ENCODE peak calls at places on chromosomes 6 and 20, in six cellular contexts. Y, V, I, L, T and O are unnamed samples.

GRCh38 chr6:2999005-2999620 is 581 bp upstream of the NQO2 start:
- DNase-seq in Y (peak), V (no peak), I (peak), L (peak), T (peak), O (peak)

GRCh38 chr6:167580512-167580911 is 246.2 kb upstream of the AFDN start:
- DNase-seq in Y (no peak), V (no peak), I (no peak), L (no peak), T (no peak), O (no peak)

GRCh38 chr6:82875573-82876185 is 190.0 kb downstream of the UBE3D start:
- DNase-seq in Y (peak), V (peak), I (no peak), L (peak), T (peak), O (peak)

GRCh38 chr6:98845201-98846020 is 11.0 kb downstream of the POU3F2 start:
- DNase-seq in Y (peak), V (peak), I (peak), L (peak), T (peak), O (peak)

GRCh38 chr20:2080532-2081224 is 20.9 kb upstream of the STK35 start:
- DNase-seq in Y (no peak), V (no peak), I (no peak), L (no peak), T (no peak), O (no peak)

GRCh38 chr6:110188791-110189190 is 8.6 kb downstream of the CDC40 start:
- DNase-seq in Y (no peak), V (no peak), I (no peak), L (peak), T (peak), O (peak)

GRCh38 chr6:116514103-116514502 is 2.7 kb downstream of the CALHM5 start:
- DNase-seq in Y (no peak), V (no peak), I (no peak), L (no peak), T (no peak), O (no peak)

GRCh38 chr20:18056174-18057105 is 1.3 kb downstream of the OVOL2 start:
- DNase-seq in Y (no peak), V (no peak), I (peak), L (no peak), T (peak), O (peak)

GRCh38 chr6:37171141-37171969 is 1.4 kb downstream of the PIM1 start:
- DNase-seq in Y (no peak), V (no peak), I (peak), L (peak), T (peak), O (peak)

GRCh38 chr6:75751443-75751842 is 2.4 kb downstream of the MYO6 start:
- DNase-seq in Y (no peak), V (no peak), I (no peak), L (peak), T (peak), O (peak)

GRCh38 chr6:157410088-157410487 is 29.1 kb downstream of the ZDHHC14 start:
- DNase-seq in Y (no peak), V (no peak), I (no peak), L (peak), T (peak), O (peak)

GRCh38 chr20:61525781-61526431 is 273.8 kb downstream of the CDH4 start:
- DNase-seq in Y (no peak), V (no peak), I (peak), L (peak), T (peak), O (peak)

GRCh38 chr6:90658497-90658896 is 71.6 kb upstream of the MAP3K7 start:
- DNase-seq in Y (no peak), V (no peak), I (no peak), L (no peak), T (no peak), O (no peak)

GRCh38 chr6:44245912-44246662 is 814 bp upstream of the HSP90AB1 start:
- DNase-seq in Y (no peak), V (peak), I (peak), L (peak), T (peak), O (peak)

GRCh38 chr6:38012573-38012972 is 193.0 kb downstream of the ZFAND3 start:
- DNase-seq in Y (peak), V (peak), I (no peak), L (peak), T (peak), O (peak)

GRCh38 chr6:113723182-113723581 is 134.0 kb upstream of the MARCKS start:
- DNase-seq in Y (no peak), V (no peak), I (no peak), L (peak), T (no peak), O (peak)

GRCh38 chr6:19465240-19465639 is 371.9 kb upstream of the ID4 start:
- DNase-seq in Y (no peak), V (no peak), I (no peak), L (no peak), T (no peak), O (no peak)

GRCh38 chr20:310645-311044 is 13.3 kb downstream of the ZCCHC3 start:
- DNase-seq in Y (no peak), V (no peak), I (no peak), L (no peak), T (no peak), O (no peak)

GRCh38 chr6:113879186-113880096 is 22.3 kb downstream of the MARCKS start:
- DNase-seq in Y (peak), V (peak), I (no peak), L (peak), T (peak), O (peak)

GRCh38 chr6:34391023-34391485 is 1.4 kb downstream of the NUDT3 start:
- DNase-seq in Y (peak), V (peak), I (no peak), L (peak), T (peak), O (peak)

GRCh38 chr20:49601153-49601924 is 33.4 kb upstream of the PTGIS start:
- DNase-seq in Y (no peak), V (no peak), I (no peak), L (no peak), T (no peak), O (no peak)

GRCh38 chr6:21992178-21992967 is 304.5 kb downstream of the PRL start:
- DNase-seq in Y (peak), V (no peak), I (no peak), L (peak), T (peak), O (peak)

GRCh38 chr6:14412026-14412425 is 294.5 kb downstream of the CD83 start:
- DNase-seq in Y (no peak), V (no peak), I (no peak), L (no peak), T (peak), O (no peak)

GRCh38 chr6:25706314-25707014 is 48.1 kb upstream of the SLC17A4 start:
- DNase-seq in Y (no peak), V (no peak), I (no peak), L (no peak), T (no peak), O (peak)

GRCh38 chr6:19836799-19837510 is at the start of gene ID4:
- DNase-seq in Y (peak), V (peak), I (peak), L (peak), T (peak), O (peak)

GRCh38 chr6:15485875-15486274 is 177.0 kb downstream of the DTNBP1 start:
- DNase-seq in Y (no peak), V (no peak), I (no peak), L (no peak), T (no peak), O (no peak)

GRCh38 chr6:132687306-132687705 is 26.5 kb downstream of the VNN1 start:
- DNase-seq in Y (no peak), V (peak), I (no peak), L (peak), T (peak), O (peak)

DNA sequence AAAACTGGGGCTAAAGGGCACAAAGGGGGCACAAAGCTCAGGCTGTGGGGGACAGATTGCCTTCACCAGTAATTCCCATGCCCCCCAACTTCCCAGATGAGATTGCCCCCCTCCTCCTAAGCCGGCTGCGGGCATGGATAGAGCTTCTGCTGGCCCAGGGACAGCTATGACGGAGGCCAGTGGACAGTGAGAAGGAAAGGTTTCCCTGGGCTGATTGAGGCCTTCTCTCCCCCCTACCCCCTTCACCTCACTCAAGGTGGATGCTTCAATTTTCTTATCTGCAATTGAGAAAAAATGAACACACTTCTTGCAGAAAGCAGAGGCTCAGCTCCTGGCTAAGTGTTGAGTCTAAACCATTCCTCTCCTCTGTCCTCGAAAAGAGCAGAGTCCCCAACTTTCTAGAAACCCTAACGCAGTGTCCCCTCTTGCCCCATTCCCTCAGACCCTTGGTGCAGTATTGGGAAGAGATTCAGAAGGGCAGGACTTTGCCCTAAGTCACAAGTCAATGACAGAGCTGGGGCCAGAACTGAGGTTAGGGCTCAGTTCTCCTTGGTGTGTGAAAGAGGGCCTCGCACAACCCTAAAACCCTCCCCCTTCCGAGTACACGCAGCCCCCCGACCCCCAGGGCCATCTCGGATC is 808 bp downstream of the SDC4 start:
- DNase-seq in Y (no peak), V (no peak), I (no peak), L (no peak), T (peak), O (no peak)
- H3K4me3 ChIP-seq in Y (peak), V (peak), I (peak), L (peak), T (peak), O (peak)

DNA sequence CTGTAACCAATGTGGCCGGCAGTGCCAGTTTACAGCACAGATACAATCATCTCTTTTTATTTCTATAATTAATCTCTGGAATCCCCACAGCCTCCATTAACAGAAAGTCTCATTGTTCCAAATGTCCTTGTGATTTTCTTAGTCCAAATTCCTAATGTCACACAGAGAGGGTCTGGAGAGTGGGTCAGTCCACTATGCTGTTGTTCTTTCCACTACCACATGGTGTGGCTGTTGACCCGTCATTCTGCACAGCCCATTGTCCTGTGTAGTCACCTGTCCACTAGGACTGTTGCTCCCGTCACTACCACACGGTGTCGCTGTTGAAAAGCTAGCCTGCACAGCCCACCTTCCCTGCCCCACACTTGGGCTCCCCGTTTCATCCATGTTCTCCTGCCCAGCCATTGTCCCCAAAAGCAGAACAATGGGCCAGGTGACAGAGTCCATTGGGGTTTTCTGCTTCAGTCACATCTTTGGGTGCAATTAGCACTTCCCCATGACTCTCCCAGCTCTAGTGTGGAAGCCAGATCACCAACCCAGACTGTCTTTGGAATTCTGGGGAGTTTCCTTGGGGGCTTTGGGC is 8.6 kb upstream of the LBP start:
- DNase-seq in Y (no peak), V (peak), I (no peak), L (no peak), T (no peak), O (no peak)
- TF ChIP-seq CTCF in Y (peak), V (peak), I (peak), L (peak), T (peak), O (peak)

GRCh38 chr6:106084973-106085686 is 1.0 kb upstream of the PRDM1 start:
- DNase-seq in Y (no peak), V (no peak), I (no peak), L (peak), T (peak), O (peak)
- H3K4me3 ChIP-seq in Y (peak), V (peak), I (peak), L (peak), T (peak), O (peak)

GRCh38 chr6:28880894-28881780 is 42.6 kb downstream of the TRIM27 start:
- DNase-seq in Y (no peak), V (no peak), I (peak), L (peak), T (peak), O (peak)
- TF ChIP-seq CTCF in Y (no peak), V (no peak), I (no peak), L (no peak), T (no peak), O (no peak)

DNA sequence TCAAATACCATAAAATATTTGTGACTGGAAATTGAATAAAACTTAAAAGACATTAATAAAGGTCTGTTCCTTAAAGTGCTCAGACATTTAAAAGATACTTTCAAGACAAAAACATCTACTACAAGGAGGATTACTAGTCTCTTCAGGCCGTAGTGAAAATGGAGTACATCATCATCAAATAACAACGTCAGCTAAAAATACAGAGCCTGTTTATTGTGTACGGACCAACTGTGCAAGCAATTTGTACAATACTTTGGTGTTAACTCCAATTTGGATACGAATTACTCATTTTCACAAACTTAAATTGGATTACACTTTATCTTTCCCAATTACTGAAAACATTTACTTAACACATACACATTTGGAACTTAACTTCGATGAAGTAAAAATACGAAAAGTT is 852 bp downstream of the CYP39A1 start:
- DNase-seq in Y (no peak), V (no peak), I (no peak), L (no peak), T (no peak), O (peak)
- H3K4me3 ChIP-seq in Y (no peak), V (peak), I (peak), L (no peak), T (no peak), O (peak)

GRCh38 chr6:137975058-137975940 is 108.2 kb downstream of the TNFAIP3 start:
- DNase-seq in Y (no peak), V (no peak), I (no peak), L (peak), T (peak), O (peak)
- TF ChIP-seq CTCF in Y (peak), V (peak), I (peak), L (peak), T (no peak), O (peak)

GRCh38 chr6:158663465-158664167 is 13.8 kb downstream of the SYTL3 start:
- DNase-seq in Y (no peak), V (no peak), I (no peak), L (no peak), T (no peak), O (no peak)

GRCh38 chr6:158661156-158661555 is 11.3 kb downstream of the SYTL3 start:
- DNase-seq in Y (no peak), V (no peak), I (no peak), L (no peak), T (no peak), O (no peak)

GRCh38 chr6:158665332-158665731 is 15.5 kb downstream of the SYTL3 start:
- DNase-seq in Y (no peak), V (no peak), I (no peak), L (no peak), T (no peak), O (no peak)

GRCh38 chr6:158660331-158660730 is 10.5 kb downstream of the SYTL3 start:
- DNase-seq in Y (no peak), V (peak), I (peak), L (no peak), T (no peak), O (peak)

DNA sequence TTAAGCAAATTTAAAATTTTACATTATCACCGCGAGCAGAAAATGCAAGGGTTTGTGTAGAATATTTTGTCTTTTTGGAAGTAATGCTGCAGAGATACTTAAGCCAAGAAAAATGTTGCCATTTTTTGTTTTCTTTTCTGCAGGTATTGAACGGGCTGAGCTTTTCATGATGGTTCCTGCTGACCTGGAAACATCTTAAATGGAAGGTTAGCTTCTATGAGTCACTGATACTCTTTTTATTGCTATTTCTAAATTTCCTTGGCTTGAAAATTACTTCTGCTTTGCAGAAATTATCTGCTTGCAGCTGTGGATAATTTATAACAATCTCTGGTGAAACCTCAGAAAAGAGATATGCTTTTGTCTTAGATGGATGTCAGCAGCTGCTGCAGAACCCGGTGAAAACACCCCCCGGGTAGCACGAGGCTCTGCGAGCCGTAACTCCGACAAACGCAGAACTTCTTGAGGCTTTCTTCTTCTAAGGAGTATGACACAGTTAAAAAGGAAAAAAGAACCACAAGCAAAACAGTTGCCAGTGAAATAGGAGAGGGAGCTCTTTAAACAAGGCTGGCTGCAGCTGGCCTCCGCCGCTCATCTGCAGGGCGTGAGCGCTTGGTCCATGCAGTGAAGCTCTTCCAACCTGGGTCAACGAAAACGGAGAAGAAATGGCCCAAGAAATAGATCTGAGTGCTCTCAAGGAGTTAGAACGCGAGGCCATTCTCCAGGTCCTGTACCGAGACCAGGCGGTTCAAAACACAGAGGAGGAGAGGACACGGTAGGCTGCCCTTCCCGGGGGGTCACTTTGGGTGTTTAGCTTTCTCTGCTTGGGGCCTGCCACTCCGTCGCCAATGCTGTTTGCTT is 13.0 kb downstream of the SYTL3 start:
- DNase-seq in Y (peak), V (no peak), I (no peak), L (peak), T (peak), O (peak)
- H3K4me3 ChIP-seq in Y (no peak), V (no peak), I (peak), L (no peak), T (peak), O (peak)

GRCh38 chr6:66179363-66179762 is 472.3 kb upstream of the EYS start:
- DNase-seq in Y (no peak), V (no peak), I (no peak), L (peak), T (no peak), O (peak)

DNA sequence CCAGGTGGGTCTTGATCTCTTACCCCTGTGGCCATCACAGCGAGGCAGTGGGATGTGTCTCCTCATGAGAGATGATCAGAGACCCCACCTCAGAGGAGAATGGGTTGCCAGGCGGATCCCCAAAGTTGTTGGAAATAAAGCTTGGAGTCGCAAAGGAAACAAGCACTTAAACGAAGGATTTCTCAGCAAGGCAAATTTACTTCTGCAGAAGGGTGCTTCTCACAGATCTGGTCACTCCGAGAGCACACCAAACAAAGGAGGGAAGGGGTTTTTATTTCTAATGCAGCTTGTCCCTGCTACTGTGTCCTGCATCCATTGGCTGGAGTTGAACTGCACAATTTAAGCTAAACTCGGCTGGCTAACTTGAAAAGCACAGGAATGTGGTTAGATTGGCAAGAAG is 466.6 kb upstream of the EYS start:
- DNase-seq in Y (no peak), V (no peak), I (no peak), L (no peak), T (no peak), O (no peak)
- TF ChIP-seq CTCF in Y (no peak), V (no peak), I (no peak), L (no peak), T (no peak), O (no peak)

DNA sequence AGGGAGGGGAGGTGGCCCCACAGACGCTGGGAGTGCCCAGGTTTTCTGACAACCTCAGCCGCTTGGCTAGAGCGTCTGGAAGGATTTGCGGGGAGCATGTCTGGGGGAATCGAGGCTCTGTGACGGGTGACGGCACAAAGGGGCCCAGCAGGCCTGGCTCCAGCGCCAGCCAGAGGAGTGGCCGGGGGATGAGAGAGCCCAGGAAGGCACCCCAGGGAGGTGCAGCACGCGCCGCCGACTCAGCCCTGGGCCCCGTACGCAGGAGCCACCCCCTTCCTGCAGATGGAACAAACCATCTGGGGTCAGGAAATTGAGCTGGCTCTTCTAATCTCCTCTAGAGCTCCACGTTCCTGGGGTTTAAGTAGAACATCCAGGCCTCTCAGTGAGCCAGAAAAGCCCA is 5.9 kb upstream of the SLCO4A1 start:
- DNase-seq in Y (no peak), V (no peak), I (peak), L (no peak), T (no peak), O (peak)
- H3K4me3 ChIP-seq in Y (no peak), V (no peak), I (no peak), L (no peak), T (no peak), O (no peak)

DNA sequence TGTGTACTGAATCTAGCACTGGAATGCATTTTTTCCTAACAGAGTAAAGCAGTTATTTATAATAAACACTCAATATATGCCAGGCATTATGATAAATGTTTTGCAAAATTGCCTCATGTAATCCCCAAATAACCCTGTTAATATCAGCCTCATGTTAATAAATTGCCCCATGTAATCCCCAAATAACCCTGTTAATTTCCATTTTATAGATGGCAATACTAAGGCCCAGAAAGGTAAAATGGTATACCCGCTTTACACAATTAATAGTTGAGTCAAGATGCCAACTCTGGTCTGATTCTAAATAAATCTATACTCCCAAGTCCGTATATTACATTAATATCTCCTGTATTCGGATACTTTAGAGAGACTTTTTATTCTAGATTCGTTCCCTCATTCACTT is 6.3 kb downstream of the MYB start:
- DNase-seq in Y (no peak), V (no peak), I (no peak), L (no peak), T (no peak), O (no peak)
- TF ChIP-seq CTCF in Y (no peak), V (no peak), I (no peak), L (no peak), T (no peak), O (no peak)